ENCODE peak calls at places on chromosomes 1 and 21, in ten cellular contexts. I is T-cell; L is Kasumi-1; V is stimulated activated naive CD8-positive, alpha-beta T cell treated with anti-CD3 and anti-CD28 coated beads, Interleukin-15, amount 100 ng/mL, for 72 hours; G is AG08396; A is activated T-helper 1 cell treated with anti-CD3 and anti-CD28 coated beads, Interleukin-12 subunit alpha, Interleukin-12 subunit beta, Interleukin-2, Interleukin-4 antibody, amounts not matched to agents 30 ng/mL and 10 ng/mL and 1 ng/mL, durations not matched to agents 14 hours and 24 hours and 36 hours; Q is GM18507; H is NCI-H1417 treated with DMSO at 0.1 percent for 48 hours; X is GM12865; W is glomerular endothelial cell. N is an unnamed sample.

GRCh38 chr21:37045139-37045538 is 27.7 kb downstream of the PIGP start:
- DNase-seq in I (no peak), L (peak; percentile 99), V (no peak), G (no peak), A (no peak), Q (no peak), H (no peak), X (peak; percentile 34), W (no peak), N (peak; percentile 14)

GRCh38 chr1:222950892-222951291 is 136.1 kb downstream of the DISP1 start:
- DNase-seq in I (no peak), L (no peak), V (no peak), G (no peak), A (no peak), Q (no peak), H (no peak), X (no peak), W (no peak), N (no peak)

GRCh38 chr1:88678405-88678804 is 5.7 kb upstream of the PKN2 start:
- DNase-seq in I (no peak), L (no peak), V (no peak), G (no peak), A (no peak), Q (no peak), H (no peak), X (no peak), W (no peak), N (no peak)

GRCh38 chr1:103341377-103341880 is 184.1 kb upstream of the RNPC3 start:
- DNase-seq in I (no peak), L (no peak), V (no peak), G (no peak), A (no peak), Q (no peak), H (no peak), X (no peak), W (no peak), N (no peak)

GRCh38 chr1:3434406-3435110 is 19.9 kb upstream of the ARHGEF16 start:
- DNase-seq in I (no peak), L (no peak), V (no peak), G (no peak), A (no peak), Q (no peak), H (no peak), X (no peak), W (no peak), N (no peak)

GRCh38 chr1:29532285-29532684 is 296.0 kb downstream of the PTPRU start:
- DNase-seq in I (no peak), L (no peak), V (no peak), G (no peak), A (no peak), Q (no peak), H (no peak), X (no peak), W (no peak), N (no peak)

GRCh38 chr21:45439171-45439872 is 34.4 kb downstream of the COL18A1 start:
- DNase-seq in I (peak; percentile 77), L (peak; percentile 79), V (peak; percentile 82), G (peak; percentile 95), A (peak; percentile 77), Q (peak; percentile 86), H (no peak), X (peak; percentile 90), W (peak; percentile 66), N (peak; percentile 99)

GRCh38 chr1:154145986-154146385 is 8.9 kb downstream of the NUP210L start:
- DNase-seq in I (no peak), L (peak; percentile 5), V (no peak), G (no peak), A (no peak), Q (no peak), H (no peak), X (no peak), W (no peak), N (no peak)

GRCh38 chr1:234114648-234115307 is 210.3 kb downstream of the SLC35F3 start:
- DNase-seq in I (peak; percentile 1), L (peak; percentile 66), V (no peak), G (peak; percentile 41), A (no peak), Q (peak; percentile 23), H (no peak), X (peak; percentile 56), W (peak; percentile 18), N (peak; percentile 14)

GRCh38 chr1:68819190-68819829 is 322.4 kb upstream of the DEPDC1 start:
- DNase-seq in I (no peak), L (peak; percentile 70), V (no peak), G (peak; percentile 8), A (no peak), Q (no peak), H (no peak), X (peak; percentile 2), W (no peak), N (no peak)

GRCh38 chr1:154534263-154534844 is 24.1 kb downstream of the UBE2Q1 start:
- DNase-seq in I (no peak), L (no peak), V (no peak), G (peak; percentile 35), A (no peak), Q (no peak), H (no peak), X (peak; percentile 42), W (no peak), N (peak; percentile 24)

GRCh38 chr1:1543706-1544099 is 3.3 kb upstream of the TMEM240 start:
- DNase-seq in I (no peak), L (no peak), V (no peak), G (no peak), A (no peak), Q (no peak), H (no peak), X (no peak), W (no peak), N (no peak)

GRCh38 chr21:35351434-35351833 is 302.3 kb upstream of the RUNX1 start:
- DNase-seq in I (no peak), L (no peak), V (no peak), G (no peak), A (no peak), Q (no peak), H (no peak), X (no peak), W (no peak), N (no peak)

GRCh38 chr1:54640863-54641836 is at the start of gene MROH7:
- DNase-seq in I (no peak), L (no peak), V (no peak), G (no peak), A (no peak), Q (no peak), H (no peak), X (no peak), W (no peak), N (no peak)

N was measured in GM19239.